ENCODE peak calls at places on chromosome 10, in five cellular contexts. E is AG04450, L is lower lobe of right lung, A is cardiac muscle cell, N is kidney. W is an unnamed sample.

GRCh38 chr10:629186-629998 is 60.1 kb downstream of the DIP2C start:
- DNase-seq in E (no peak), L (peak; percentile 40), A (no peak), N (peak; percentile 64), W (peak; percentile 64)

GRCh38 chr10:1957057-1957456 is 219.7 kb upstream of the ADARB2 start:
- DNase-seq in E (no peak), L (no peak), A (no peak), N (no peak), W (no peak)

GRCh38 chr10:110408203-110408871 is 89.4 kb upstream of the DUSP5 start:
- DNase-seq in E (no peak), L (peak; percentile 44), A (no peak), N (no peak), W (no peak)

GRCh38 chr10:92690211-92691041 is 671 bp downstream of the HHEX start:
- DNase-seq in E (no peak), L (peak; percentile 84), A (peak; percentile 6), N (peak; percentile 86), W (peak; percentile 87)

GRCh38 chr10:114544045-114544659 is 113.9 kb downstream of the ABLIM1 start:
- DNase-seq in E (no peak), L (no peak), A (no peak), N (peak; percentile 82), W (no peak)

GRCh38 chr10:3783721-3784432 is 1.1 kb downstream of the KLF6 start:
- DNase-seq in E (no peak), L (no peak), A (peak; percentile 44), N (no peak), W (no peak)

GRCh38 chr10:73287441-73287840 is 35.0 kb upstream of the MRPS16 start:
- DNase-seq in E (no peak), L (no peak), A (no peak), N (no peak), W (no peak)

GRCh38 chr10:36538945-36539586 is 586.3 kb upstream of the ANKRD30A start:
- DNase-seq in E (no peak), L (no peak), A (no peak), N (no peak), W (no peak)

GRCh38 chr10:126262186-126262838 is 126.0 kb downstream of the ADAM12 start:
- DNase-seq in E (no peak), L (no peak), A (no peak), N (no peak), W (no peak)

GRCh38 chr10:51683031-51683830 is 16.2 kb downstream of the CSTF2T start:
- DNase-seq in E (no peak), L (no peak), A (no peak), N (peak; percentile 71), W (no peak)

GRCh38 chr10:83666762-83667161 is 472.5 kb upstream of the GHITM start:
- DNase-seq in E (no peak), L (no peak), A (no peak), N (no peak), W (no peak)

GRCh38 chr10:79394631-79395030 is 47.4 kb downstream of the PPIF start:
- DNase-seq in E (no peak), L (peak; percentile 38), A (no peak), N (peak; percentile 17), W (no peak)

GRCh38 chr10:109914966-109915365 is 8.3 kb downstream of the XPNPEP1 start:
- DNase-seq in E (peak; percentile 79), L (no peak), A (no peak), N (no peak), W (no peak)

GRCh38 chr10:3963191-3963673 is 178.2 kb upstream of the KLF6 start:
- DNase-seq in E (no peak), L (no peak), A (no peak), N (no peak), W (no peak)

GRCh38 chr10:78545756-78546155 is 512.1 kb downstream of the RPS24 start:
- DNase-seq in E (no peak), L (no peak), A (peak; percentile 30), N (no peak), W (no peak)

GRCh38 chr10:77671594-77672252 is 34.1 kb upstream of the KCNMA1 start:
- DNase-seq in E (no peak), L (no peak), A (no peak), N (no peak), W (no peak)

GRCh38 chr10:97356918-97357317 is 22.4 kb upstream of the FRAT2 start:
- DNase-seq in E (no peak), L (no peak), A (no peak), N (no peak), W (no peak)

GRCh38 chr10:7412482-7413251 is 1.8 kb upstream of the SFMBT2 start:
- DNase-seq in E (no peak), L (peak; percentile 68), A (peak; percentile 71), N (peak; percentile 86), W (peak; percentile 81)

GRCh38 chr10:89163265-89163995 is 43.7 kb downstream of the CH25H start:
- DNase-seq in E (no peak), L (peak; percentile 45), A (no peak), N (peak; percentile 53), W (no peak)

GRCh38 chr10:47035447-47036337 is 124.5 kb downstream of the PTPN20 start:
- DNase-seq in E (no peak), L (no peak), A (no peak), N (no peak), W (peak; percentile 40)

GRCh38 chr10:55358539-55358938 is 557.5 kb upstream of the PCDH15 start:
- DNase-seq in E (no peak), L (no peak), A (no peak), N (no peak), W (no peak)

GRCh38 chr10:8075282-8076260 is 21.1 kb downstream of the GATA3 start:
- DNase-seq in E (no peak), L (no peak), A (no peak), N (no peak), W (no peak)

GRCh38 chr10:7587168-7587864 is 79.5 kb downstream of the ITIH5 start:
- DNase-seq in E (no peak), L (no peak), A (no peak), N (no peak), W (no peak)

GRCh38 chr10:92470026-92470425 is 103.9 kb downstream of the IDE start:
- DNase-seq in E (no peak), L (no peak), A (no peak), N (no peak), W (no peak)

GRCh38 chr10:48811461-48811860 is 126.8 kb downstream of the WDFY4 start:
- DNase-seq in E (no peak), L (no peak), A (no peak), N (no peak), W (no peak)

GRCh38 chr10:80158598-80159127 is 26.1 kb downstream of the PLAC9 start:
- DNase-seq in E (peak; percentile 92), L (peak; percentile 75), A (no peak), N (peak; percentile 92), W (no peak)

GRCh38 chr10:27838291-27838690 is 92.7 kb upstream of the MKX start:
- DNase-seq in E (no peak), L (no peak), A (no peak), N (no peak), W (no peak)

GRCh38 chr10:104339469-104340098 is 1.3 kb upstream of the ITPRIP start:
- DNase-seq in E (no peak), L (no peak), A (peak; percentile 72), N (no peak), W (no peak)

GRCh38 chr10:100370976-100371706 is 24.1 kb downstream of the SCD start:
- DNase-seq in E (peak; percentile 37), L (peak; percentile 80), A (peak; percentile 60), N (peak; percentile 93), W (peak; percentile 88)

GRCh38 chr10:44821290-44821689 is 89.8 kb upstream of the TMEM72 start:
- DNase-seq in E (no peak), L (no peak), A (no peak), N (no peak), W (no peak)

GRCh38 chr10:132836832-132837540 is 51.0 kb upstream of the NKX6-2 start:
- DNase-seq in E (no peak), L (no peak), A (peak; percentile 74), N (peak; percentile 79), W (peak; percentile 66)

GRCh38 chr10:80501381-80501912 is 36.3 kb upstream of the SH2D4B start:
- DNase-seq in E (no peak), L (no peak), A (no peak), N (no peak), W (peak; percentile 48)

GRCh38 chr10:58041901-58042300 is 225.8 kb downstream of the IPMK start:
- DNase-seq in E (no peak), L (no peak), A (no peak), N (no peak), W (no peak)

GRCh38 chr10:47303866-47304265 is 3.9 kb downstream of the GDF10 start:
- DNase-seq in E (no peak), L (no peak), A (no peak), N (no peak), W (no peak)

DNA sequence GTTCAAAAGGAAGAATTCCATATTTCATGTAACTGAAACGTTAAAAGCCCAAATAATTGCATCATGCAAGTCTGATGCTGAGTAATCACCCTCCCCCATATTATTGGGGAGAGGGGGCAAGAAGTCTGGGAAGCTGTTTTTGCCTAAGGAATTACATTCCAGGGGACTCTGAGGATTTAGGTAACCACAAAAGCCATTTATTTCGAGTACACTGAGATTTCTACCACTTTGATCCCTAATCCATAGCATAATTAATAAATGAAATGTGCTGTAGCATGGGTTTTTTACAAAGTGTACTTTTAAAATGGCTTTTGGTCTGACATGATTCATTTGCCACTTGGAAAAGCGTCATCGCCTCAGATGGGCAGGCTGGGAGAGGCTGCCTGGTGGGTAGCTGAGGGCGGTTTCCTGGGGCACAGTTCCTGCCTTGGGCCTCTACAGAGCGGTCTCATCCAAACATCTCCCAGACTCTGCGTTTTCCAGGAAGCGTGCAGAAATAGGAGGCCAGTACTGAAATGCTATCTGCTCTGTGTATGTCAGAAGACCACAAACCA is 106.5 kb downstream of the TCF7L2 start:
- DNase-seq in E (no peak), L (no peak), A (no peak), N (no peak), W (no peak)
- H3K27ac ChIP-seq in E (peak overlapping the region; percentile 80), L (peak overlapping the region; percentile 26), A (no peak overlapping the region), N (no peak overlapping the region), W (no peak overlapping the region)

GRCh38 chr10:35223016-35223415 is 96.4 kb downstream of the CREM start:
- DNase-seq in E (no peak), L (no peak), A (no peak), N (no peak), W (no peak)

GRCh38 chr10:35228058-35228457 is 101.4 kb downstream of the CREM start:
- DNase-seq in E (no peak), L (no peak), A (no peak), N (no peak), W (no peak)

GRCh38 chr10:35226507-35226906 is 99.9 kb downstream of the CREM start:
- DNase-seq in E (no peak), L (no peak), A (no peak), N (no peak), W (no peak)

GRCh38 chr10:35224045-35224740 is 97.5 kb downstream of the CREM start:
- DNase-seq in E (no peak), L (no peak), A (no peak), N (no peak), W (no peak)

GRCh38 chr10:35225204-35225603 is 98.6 kb downstream of the CREM start:
- DNase-seq in E (no peak), L (no peak), A (no peak), N (no peak), W (no peak)
- H3K27ac ChIP-seq in E (no peak overlapping the region), L (no peak overlapping the region), A (no peak overlapping the region), N (no peak overlapping the region), W (no peak overlapping the region)

GRCh38 chr10:30818854-30819253 is 189.3 kb upstream of the LYZL2 start:
- DNase-seq in E (no peak), L (no peak), A (no peak), N (peak; percentile 84), W (no peak)
- H3K27ac ChIP-seq in E (peak overlapping the region; percentile 98), L (peak overlapping the region; percentile 41), A (no peak overlapping the region), N (peak overlapping the region; percentile 52), W (no peak overlapping the region)

GRCh38 chr10:118501171-118501570 is 94.3 kb downstream of the PRLHR start:
- DNase-seq in E (no peak), L (no peak), A (no peak), N (no peak), W (no peak)
- H3K27ac ChIP-seq in E (no peak overlapping the region), L (no peak overlapping the region), A (no peak overlapping the region), N (no peak overlapping the region), W (no peak overlapping the region)